ENCODE peak calls at places on chromosomes 1 and 21, in nine cellular contexts. One of them, this sample, is unnamed.
A peak's percentile ranks its signal among the peaks of the same experiment; 100 is the strongest.

GRCh38 chr1:201191723-201192477 is 1.3 kb downstream of the IGFN1 start:
- DNase-seq in iPS DF 6.9: no peak
- DNase-seq in heart right ventricle: no peak
- DNase-seq in MM.1S: no peak
- DNase-seq in right lobe of liver: no peak
- DNase-seq in CD4-positive, CD25-positive, alpha-beta regulatory T cell: no peak
- DNase-seq in heart left ventricle: no peak
- DNase-seq in transverse colon: no peak
- DNase-seq in hepatocyte: no peak
- DNase-seq in this sample: no peak

GRCh38 chr1:8417625-8418024 is 99.7 kb downstream of the SLC45A1 start:
- DNase-seq in heart right ventricle: no peak
- DNase-seq in iPS DF 6.9: no peak
- DNase-seq in heart left ventricle: no peak
- DNase-seq in MM.1S: no peak
- DNase-seq in hepatocyte: no peak
- DNase-seq in CD4-positive, CD25-positive, alpha-beta regulatory T cell: no peak
- DNase-seq in right lobe of liver: no peak
- DNase-seq in transverse colon: no peak
- DNase-seq in this sample: no peak

GRCh38 chr1:209803568-209803967 is 2.4 kb downstream of the IRF6 start:
- DNase-seq in transverse colon: no peak
- DNase-seq in heart left ventricle: no peak
- DNase-seq in CD4-positive, CD25-positive, alpha-beta regulatory T cell: no peak
- DNase-seq in hepatocyte: no peak
- DNase-seq in MM.1S: no peak
- DNase-seq in heart right ventricle: no peak
- DNase-seq in iPS DF 6.9: no peak
- DNase-seq in right lobe of liver: no peak
- DNase-seq in this sample: no peak

GRCh38 chr1:47432071-47433036 is 5.5 kb upstream of the FOXD2 start:
- DNase-seq in CD4-positive, CD25-positive, alpha-beta regulatory T cell: peak; percentile 67
- DNase-seq in MM.1S: no peak
- DNase-seq in hepatocyte: peak; percentile 93
- DNase-seq in heart right ventricle: peak; percentile 78
- DNase-seq in right lobe of liver: peak; percentile 68
- DNase-seq in iPS DF 6.9: no peak
- DNase-seq in transverse colon: peak; percentile 88
- DNase-seq in heart left ventricle: peak; percentile 85
- DNase-seq in this sample: peak; percentile 47

GRCh38 chr1:38872401-38873026 is 634 bp downstream of the MYCBP start:
- DNase-seq in iPS DF 6.9: no peak
- DNase-seq in heart right ventricle: no peak
- DNase-seq in transverse colon: peak; percentile 36
- DNase-seq in hepatocyte: peak; percentile 28
- DNase-seq in heart left ventricle: peak; percentile 29
- DNase-seq in CD4-positive, CD25-positive, alpha-beta regulatory T cell: peak; percentile 27
- DNase-seq in MM.1S: peak; percentile 66
- DNase-seq in right lobe of liver: no peak
- DNase-seq in this sample: peak; percentile 20

GRCh38 chr1:34779526-34779925 is 1.5 kb upstream of the GJB3 start:
- DNase-seq in transverse colon: no peak
- DNase-seq in CD4-positive, CD25-positive, alpha-beta regulatory T cell: no peak
- DNase-seq in heart left ventricle: no peak
- DNase-seq in MM.1S: no peak
- DNase-seq in iPS DF 6.9: no peak
- DNase-seq in hepatocyte: no peak
- DNase-seq in right lobe of liver: no peak
- DNase-seq in heart right ventricle: no peak
- DNase-seq in this sample: no peak

GRCh38 chr1:156407344-156407743 is 38.3 kb downstream of the RHBG start:
- DNase-seq in MM.1S: no peak
- DNase-seq in right lobe of liver: no peak
- DNase-seq in heart right ventricle: no peak
- DNase-seq in iPS DF 6.9: no peak
- DNase-seq in heart left ventricle: no peak
- DNase-seq in transverse colon: no peak
- DNase-seq in hepatocyte: no peak
- DNase-seq in CD4-positive, CD25-positive, alpha-beta regulatory T cell: no peak
- DNase-seq in this sample: no peak

GRCh38 chr1:10575616-10576015 is 100.9 kb downstream of the PEX14 start:
- DNase-seq in heart right ventricle: no peak
- DNase-seq in transverse colon: no peak
- DNase-seq in iPS DF 6.9: no peak
- DNase-seq in right lobe of liver: no peak
- DNase-seq in MM.1S: no peak
- DNase-seq in hepatocyte: no peak
- DNase-seq in heart left ventricle: no peak
- DNase-seq in CD4-positive, CD25-positive, alpha-beta regulatory T cell: no peak
- DNase-seq in this sample: no peak

GRCh38 chr1:226675720-226676357 is 63.2 kb downstream of the ITPKB start:
- DNase-seq in CD4-positive, CD25-positive, alpha-beta regulatory T cell: no peak
- DNase-seq in iPS DF 6.9: no peak
- DNase-seq in heart right ventricle: no peak
- DNase-seq in heart left ventricle: no peak
- DNase-seq in MM.1S: no peak
- DNase-seq in transverse colon: no peak
- DNase-seq in hepatocyte: no peak
- DNase-seq in right lobe of liver: no peak
- DNase-seq in this sample: no peak

GRCh38 chr1:3530086-3530930 is 75.8 kb downstream of the ARHGEF16 start:
- DNase-seq in MM.1S: no peak
- DNase-seq in iPS DF 6.9: no peak
- DNase-seq in CD4-positive, CD25-positive, alpha-beta regulatory T cell: no peak
- DNase-seq in transverse colon: peak; percentile 17
- DNase-seq in heart right ventricle: no peak
- DNase-seq in right lobe of liver: no peak
- DNase-seq in heart left ventricle: no peak
- DNase-seq in hepatocyte: peak; percentile 56
- DNase-seq in this sample: no peak

GRCh38 chr1:160789051-160789701 is 6.8 kb upstream of the LY9 start:
- DNase-seq in heart right ventricle: no peak
- DNase-seq in hepatocyte: no peak
- DNase-seq in transverse colon: no peak
- DNase-seq in MM.1S: no peak
- DNase-seq in iPS DF 6.9: no peak
- DNase-seq in right lobe of liver: no peak
- DNase-seq in heart left ventricle: no peak
- DNase-seq in CD4-positive, CD25-positive, alpha-beta regulatory T cell: no peak
- DNase-seq in this sample: no peak

GRCh38 chr1:236575523-236575922 is 28.8 kb downstream of the HEATR1 start:
- DNase-seq in right lobe of liver: no peak
- DNase-seq in hepatocyte: no peak
- DNase-seq in iPS DF 6.9: no peak
- DNase-seq in heart left ventricle: no peak
- DNase-seq in transverse colon: no peak
- DNase-seq in heart right ventricle: no peak
- DNase-seq in CD4-positive, CD25-positive, alpha-beta regulatory T cell: no peak
- DNase-seq in MM.1S: no peak
- DNase-seq in this sample: no peak

GRCh38 chr1:18970762-18971161 is 14.3 kb upstream of the IFFO2 start:
- DNase-seq in hepatocyte: no peak
- DNase-seq in transverse colon: no peak
- DNase-seq in CD4-positive, CD25-positive, alpha-beta regulatory T cell: no peak
- DNase-seq in heart left ventricle: no peak
- DNase-seq in heart right ventricle: no peak
- DNase-seq in iPS DF 6.9: no peak
- DNase-seq in right lobe of liver: no peak
- DNase-seq in MM.1S: no peak
- DNase-seq in this sample: no peak

DNA sequence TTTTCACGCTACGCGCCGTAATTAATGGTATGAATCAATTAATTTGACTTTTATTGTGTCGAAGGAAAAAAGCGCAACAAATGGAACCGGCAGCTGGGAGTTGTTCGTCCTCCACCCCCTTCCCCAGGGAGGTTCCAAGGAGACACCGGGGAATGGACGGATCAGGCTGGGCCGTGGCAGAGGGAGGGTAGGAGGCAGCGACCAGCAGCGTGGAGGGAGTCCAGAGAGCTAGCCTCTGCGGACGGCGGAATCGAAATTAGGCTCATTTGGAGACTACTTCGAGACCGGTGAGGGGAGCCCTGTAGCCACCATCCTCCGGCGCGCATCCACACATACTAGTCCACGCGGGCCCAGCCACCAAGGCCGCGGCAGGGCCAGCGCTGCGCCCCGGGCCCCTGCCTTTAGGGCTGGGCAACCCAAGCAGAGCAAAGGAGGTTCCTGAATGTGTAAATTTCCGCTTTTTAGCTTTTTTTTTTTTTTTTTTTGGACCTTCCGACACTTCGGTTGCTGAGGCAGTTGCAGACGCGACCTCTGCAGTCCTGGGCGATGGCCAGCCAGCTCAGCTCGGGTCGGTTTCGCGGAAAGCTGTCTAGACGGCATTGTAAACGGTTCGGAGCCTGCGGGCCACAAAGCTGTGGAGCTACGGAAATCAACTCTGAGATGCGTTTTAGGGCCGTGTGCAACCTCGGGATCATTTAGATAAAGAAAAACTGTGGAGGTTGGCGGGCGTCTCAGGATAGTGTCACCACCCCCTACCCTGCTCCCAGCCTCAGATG is 2.2 kb upstream of the FOXD3 start:
- DNase-seq in iPS DF 6.9: no peak
- DNase-seq in MM.1S: no peak
- DNase-seq in heart right ventricle: no peak
- DNase-seq in transverse colon: no peak
- DNase-seq in hepatocyte: peak; percentile 6
- DNase-seq in heart left ventricle: no peak
- DNase-seq in CD4-positive, CD25-positive, alpha-beta regulatory T cell: peak; percentile 29
- DNase-seq in right lobe of liver: no peak
- DNase-seq in this sample: no peak
- H3K9me3 ChIP-seq in iPS DF 6.9: no peaks in the 10 kb centered on the region
- H3K9me3 ChIP-seq in MM.1S: no peaks in the 10 kb centered on the region
- H3K9me3 ChIP-seq in heart right ventricle: no peaks in the 10 kb centered on the region
- H3K9me3 ChIP-seq in transverse colon: no peaks in the 10 kb centered on the region
- H3K9me3 ChIP-seq in hepatocyte: no peaks in the 10 kb centered on the region
- H3K9me3 ChIP-seq in heart left ventricle: no peaks in the 10 kb centered on the region
- H3K9me3 ChIP-seq in CD4-positive, CD25-positive, alpha-beta regulatory T cell: peaks cover 26% of the 10 kb centered on the region
- H3K9me3 ChIP-seq in right lobe of liver: no peaks in the 10 kb centered on the region
- H3K9me3 ChIP-seq in this sample: peaks cover 4% of the 10 kb centered on the region

DNA sequence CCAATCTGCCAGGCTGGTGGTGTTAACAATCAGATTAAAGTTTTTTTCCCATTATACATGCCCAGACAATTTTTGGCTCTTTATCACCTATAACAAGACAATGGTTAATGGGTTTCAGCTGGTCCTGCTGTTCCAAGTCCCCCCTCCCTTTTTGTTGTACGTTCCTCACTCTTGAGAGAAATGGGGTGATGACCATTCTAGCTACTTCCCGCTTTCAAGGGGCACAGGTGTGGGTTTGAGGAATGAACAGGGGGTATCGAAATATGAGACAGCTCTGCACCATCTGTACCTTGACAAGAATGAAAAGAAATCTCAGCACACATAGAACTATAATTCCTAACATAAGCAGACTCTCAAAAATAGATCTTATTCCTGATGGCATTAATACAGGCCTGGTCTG is 326.8 kb downstream of the PTPRU start:
- DNase-seq in heart right ventricle: no peak
- DNase-seq in MM.1S: no peak
- DNase-seq in transverse colon: no peak
- DNase-seq in CD4-positive, CD25-positive, alpha-beta regulatory T cell: no peak
- DNase-seq in hepatocyte: no peak
- DNase-seq in iPS DF 6.9: no peak
- DNase-seq in heart left ventricle: no peak
- DNase-seq in right lobe of liver: no peak
- DNase-seq in this sample: no peak
- H3K9me3 ChIP-seq in heart right ventricle: peaks cover 45% of the 10 kb centered on the region
- H3K9me3 ChIP-seq in MM.1S: no peaks in the 10 kb centered on the region
- H3K9me3 ChIP-seq in transverse colon: peaks cover 26% of the 10 kb centered on the region
- H3K9me3 ChIP-seq in CD4-positive, CD25-positive, alpha-beta regulatory T cell: peaks cover 53% of the 10 kb centered on the region
- H3K9me3 ChIP-seq in hepatocyte: peaks cover 3% of the 10 kb centered on the region
- H3K9me3 ChIP-seq in iPS DF 6.9: peaks cover 2% of the 10 kb centered on the region
- H3K9me3 ChIP-seq in heart left ventricle: no peaks in the 10 kb centered on the region
- H3K9me3 ChIP-seq in right lobe of liver: no peaks in the 10 kb centered on the region
- H3K9me3 ChIP-seq in this sample: peaks cover 9% of the 10 kb centered on the region

DNA sequence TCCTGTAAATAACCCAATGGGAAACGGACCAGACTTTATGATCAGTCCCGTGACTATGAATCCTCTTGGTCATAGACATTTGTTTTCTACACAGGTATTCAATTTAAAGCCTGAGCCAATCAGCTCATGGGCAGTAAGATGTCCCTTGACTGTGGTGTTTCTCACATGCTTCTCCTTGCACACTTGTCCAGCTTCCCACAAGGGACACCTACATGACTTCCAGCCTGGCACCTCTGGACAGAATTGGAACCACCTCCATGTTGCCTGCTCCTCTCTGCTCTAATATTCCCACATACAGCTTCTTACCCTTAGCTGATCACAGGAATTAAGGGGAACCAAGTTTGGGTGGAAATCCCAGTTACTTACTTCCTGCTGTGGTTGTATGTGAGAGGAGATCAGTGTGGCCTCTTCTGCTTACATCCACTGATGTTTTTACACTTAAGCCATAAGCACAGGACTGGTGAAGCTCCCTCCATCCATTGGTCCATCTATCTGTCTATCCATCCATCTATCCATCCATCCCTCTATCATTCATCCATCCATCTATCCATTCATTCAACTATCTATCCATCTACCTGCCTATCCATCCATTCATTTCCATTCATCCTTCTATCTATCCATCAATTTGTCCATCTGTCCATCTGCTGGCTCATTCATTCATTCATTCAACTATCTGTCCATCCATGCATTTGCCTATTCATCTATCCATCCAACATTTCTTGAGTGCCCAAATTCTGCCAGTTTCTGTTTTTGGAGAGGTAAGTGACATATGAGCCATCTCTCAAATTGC is 16.4 kb downstream of the RUNX1 start:
- DNase-seq in hepatocyte: no peak
- DNase-seq in iPS DF 6.9: no peak
- DNase-seq in heart right ventricle: no peak
- DNase-seq in right lobe of liver: no peak
- DNase-seq in transverse colon: no peak
- DNase-seq in MM.1S: no peak
- DNase-seq in heart left ventricle: no peak
- DNase-seq in CD4-positive, CD25-positive, alpha-beta regulatory T cell: no peak
- DNase-seq in this sample: no peak
- H3K9me3 ChIP-seq in hepatocyte: no peaks in the 10 kb centered on the region
- H3K9me3 ChIP-seq in iPS DF 6.9: no peaks in the 10 kb centered on the region
- H3K9me3 ChIP-seq in heart right ventricle: no peaks in the 10 kb centered on the region
- H3K9me3 ChIP-seq in right lobe of liver: no peaks in the 10 kb centered on the region
- H3K9me3 ChIP-seq in transverse colon: no peaks in the 10 kb centered on the region
- H3K9me3 ChIP-seq in MM.1S: no peaks in the 10 kb centered on the region
- H3K9me3 ChIP-seq in heart left ventricle: no peaks in the 10 kb centered on the region
- H3K9me3 ChIP-seq in CD4-positive, CD25-positive, alpha-beta regulatory T cell: no peaks in the 10 kb centered on the region
- H3K9me3 ChIP-seq in this sample: no peaks in the 10 kb centered on the region

DNA sequence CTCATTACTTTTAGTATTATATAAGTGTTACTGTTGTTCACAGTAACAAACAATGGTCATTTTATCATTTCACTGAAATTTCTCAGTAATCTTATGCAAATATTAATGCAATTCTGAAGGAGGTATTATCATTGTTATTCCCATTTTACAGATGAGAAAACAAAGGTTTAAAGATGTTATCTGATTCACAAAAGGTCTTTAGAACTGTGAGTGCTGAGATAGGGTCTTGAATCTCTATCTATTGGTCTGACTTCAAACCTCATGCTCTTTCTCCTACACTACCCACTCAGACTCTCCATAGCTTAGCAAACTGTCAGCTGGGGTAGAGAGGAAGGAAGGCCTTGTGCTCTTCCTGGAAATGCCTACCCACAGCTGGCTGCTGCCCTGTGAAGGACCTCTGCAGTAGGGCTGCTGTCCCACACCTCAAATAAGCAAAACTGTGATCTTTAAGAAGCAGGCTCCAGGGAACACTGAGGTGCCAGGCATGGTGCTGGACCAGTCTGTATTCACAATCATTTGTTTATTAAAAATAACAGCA is 6.2 kb upstream of the OSCP1 start:
- DNase-seq in heart right ventricle: no peak
- DNase-seq in MM.1S: no peak
- DNase-seq in iPS DF 6.9: no peak
- DNase-seq in hepatocyte: no peak
- DNase-seq in right lobe of liver: no peak
- DNase-seq in heart left ventricle: no peak
- DNase-seq in transverse colon: no peak
- DNase-seq in CD4-positive, CD25-positive, alpha-beta regulatory T cell: no peak
- DNase-seq in this sample: no peak
- H3K9me3 ChIP-seq in heart right ventricle: no peaks in the 10 kb centered on the region
- H3K9me3 ChIP-seq in MM.1S: no peaks in the 10 kb centered on the region
- H3K9me3 ChIP-seq in iPS DF 6.9: no peaks in the 10 kb centered on the region
- H3K9me3 ChIP-seq in hepatocyte: no peaks in the 10 kb centered on the region
- H3K9me3 ChIP-seq in right lobe of liver: no peaks in the 10 kb centered on the region
- H3K9me3 ChIP-seq in heart left ventricle: no peaks in the 10 kb centered on the region
- H3K9me3 ChIP-seq in transverse colon: no peaks in the 10 kb centered on the region
- H3K9me3 ChIP-seq in CD4-positive, CD25-positive, alpha-beta regulatory T cell: no peaks in the 10 kb centered on the region
- H3K9me3 ChIP-seq in this sample: no peaks in the 10 kb centered on the region